ENCODE peak calls at places on chromosomes 13 and 19, in six cellular contexts. A, F, D, B, T and G are unnamed samples.
A peak's percentile ranks its signal among the peaks of the same experiment; 100 is the strongest.

GRCh38 chr13:98880673-98881072 is 97.2 kb downstream of the DOCK9 start:
- DNase-seq in A (no peak), F (no peak), D (no peak), B (no peak), T (no peak), G (no peak)

GRCh38 chr13:46315491-46316075 is 71.5 kb downstream of the RUBCNL start:
- DNase-seq in A (peak; percentile 13), F (no peak), D (no peak), B (no peak), T (no peak), G (no peak)

GRCh38 chr13:44854264-44855060 is 134.8 kb downstream of the NUFIP1 start:
- DNase-seq in A (no peak), F (no peak), D (no peak), B (peak; percentile 75), T (no peak), G (peak; percentile 74)

GRCh38 chr13:86569119-86569518 is 769.9 kb upstream of the SLITRK6 start:
- DNase-seq in A (no peak), F (no peak), D (no peak), B (no peak), T (no peak), G (no peak)

GRCh38 chr13:37443538-37443937 is 155.0 kb downstream of the POSTN start:
- DNase-seq in A (no peak), F (no peak), D (no peak), B (no peak), T (no peak), G (no peak)

GRCh38 chr13:23445794-23446193 is 12.3 kb upstream of the SACS start:
- DNase-seq in A (no peak), F (no peak), D (no peak), B (no peak), T (no peak), G (no peak)

GRCh38 chr13:28659611-28659970 is 661 bp downstream of the POMP start:
- DNase-seq in A (no peak), F (no peak), D (no peak), B (no peak), T (no peak), G (no peak)

GRCh38 chr13:49225358-49226042 is 5.4 kb downstream of the MLNR start:
- DNase-seq in A (no peak), F (no peak), D (no peak), B (no peak), T (no peak), G (no peak)

GRCh38 chr19:49613374-49613773 is 22.4 kb downstream of the PRR12 start:
- DNase-seq in A (no peak), F (no peak), D (peak; percentile 85), B (no peak), T (no peak), G (no peak)

GRCh38 chr13:110015253-110015652 is 228.9 kb upstream of the IRS2 start:
- DNase-seq in A (no peak), F (no peak), D (no peak), B (no peak), T (no peak), G (peak; percentile 82)

GRCh38 chr13:105069106-105069505 is 1466.4 kb downstream of the EFNB2 start:
- DNase-seq in A (no peak), F (no peak), D (no peak), B (no peak), T (no peak), G (no peak)

GRCh38 chr13:49976314-49977258 is 20.3 kb upstream of the TRIM13 start:
- DNase-seq in A (peak; percentile 79), F (no peak), D (peak; percentile 60), B (peak; percentile 69), T (peak; percentile 25), G (peak; percentile 72)

GRCh38 chr13:34310539-34310938 is 492.6 kb downstream of the RFC3 start:
- DNase-seq in A (no peak), F (no peak), D (no peak), B (no peak), T (no peak), G (no peak)

GRCh38 chr19:31268751-31269150 is 80.5 kb downstream of the TSHZ3 start:
- DNase-seq in A (no peak), F (no peak), D (no peak), B (no peak), T (no peak), G (no peak)

GRCh38 chr13:85528578-85529215 is 270.5 kb downstream of the SLITRK6 start:
- DNase-seq in A (no peak), F (no peak), D (no peak), B (no peak), T (no peak), G (no peak)

GRCh38 chr19:33905937-33906577 is 109.4 kb downstream of the KCTD15 start:
- DNase-seq in A (no peak), F (no peak), D (peak; percentile 52), B (peak; percentile 82), T (peak; percentile 74), G (peak; percentile 91)

GRCh38 chr13:39777527-39778061 is 122.1 kb downstream of the COG6 start:
- DNase-seq in A (peak; percentile 68), F (no peak), D (no peak), B (no peak), T (no peak), G (no peak)

GRCh38 chr13:20160346-20161274 is at the start of gene GJA3:
- DNase-seq in A (peak; percentile 63), F (no peak), D (no peak), B (no peak), T (no peak), G (no peak)

GRCh38 chr13:112969692-112970338 is 801 bp downstream of the MCF2L start:
- DNase-seq in A (no peak), F (no peak), D (no peak), B (no peak), T (no peak), G (peak; percentile 20)

GRCh38 chr19:17645339-17645963 is 42.7 kb downstream of the UNC13A start:
- DNase-seq in A (no peak), F (no peak), D (no peak), B (no peak), T (no peak), G (no peak)

GRCh38 chr13:31887311-31887710 is 144.3 kb upstream of the FRY start:
- DNase-seq in A (no peak), F (no peak), D (no peak), B (no peak), T (no peak), G (no peak)

DNA sequence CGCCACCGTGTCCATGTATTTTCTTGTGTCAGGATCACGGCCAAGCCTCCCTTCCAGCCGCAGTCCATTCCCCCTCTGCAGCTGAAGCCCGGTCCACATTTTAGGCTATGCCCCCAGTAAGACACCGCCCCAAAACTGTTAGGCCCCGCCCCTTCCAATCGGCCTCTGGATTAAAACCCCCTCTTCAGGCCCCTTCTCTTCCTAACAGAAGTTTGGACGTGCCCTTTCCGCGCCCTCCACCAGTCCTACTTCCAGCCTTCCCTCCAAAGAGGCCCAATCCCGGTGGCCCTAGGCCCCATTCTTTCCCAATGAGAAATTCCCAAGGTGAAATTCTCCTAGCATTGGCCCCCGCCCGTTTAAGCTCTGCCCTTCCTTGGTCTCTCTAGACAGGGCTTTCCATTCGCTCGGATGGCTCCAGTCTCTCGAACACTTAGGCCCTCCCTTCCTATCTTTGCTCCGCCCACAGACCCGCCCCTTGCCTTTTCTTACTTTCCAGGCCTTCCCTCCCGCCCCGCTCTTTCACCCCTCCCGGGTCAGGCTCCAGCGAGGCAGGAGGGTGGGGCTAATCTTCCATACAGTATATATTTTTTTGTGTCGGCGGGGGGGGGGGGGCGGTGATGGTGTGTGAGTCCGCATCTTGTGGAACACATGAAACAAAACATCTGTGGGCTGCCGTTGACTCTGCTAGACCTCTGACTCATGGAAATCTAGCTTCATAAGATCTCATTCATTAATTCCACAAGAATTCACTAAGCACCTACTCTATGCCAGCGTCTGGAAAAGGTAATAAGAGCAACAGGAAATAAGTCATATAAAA is 13.6 kb downstream of the LTBP4 start:
- DNase-seq in A (peak; percentile 97), F (no peak), D (peak; percentile 83), B (peak; percentile 73), T (peak; percentile 87), G (peak; percentile 51)
- TF ChIP-seq CTCF in A (no peak), F (no peak), D (no peak), B (no peak), T (peak; percentile 30), G (no peak)

GRCh38 chr13:106473174-106473573 is 62.3 kb downstream of the EFNB2 start:
- DNase-seq in A (no peak), F (no peak), D (no peak), B (no peak), T (no peak), G (no peak)
- H3K4me1 ChIP-seq in A (no peaks in the 10 kb centered on the region), F (no peaks in the 10 kb centered on the region), D (peaks cover 2% of the 10 kb centered on the region), B (peaks cover 6% of the 10 kb centered on the region), T (no peaks in the 10 kb centered on the region), G (peaks cover 7% of the 10 kb centered on the region)

GRCh38 chr13:24625870-24626419 is 54.3 kb upstream of the ATP12A start:
- DNase-seq in A (no peak), F (no peak), D (no peak), B (no peak), T (no peak), G (no peak)

GRCh38 chr13:24625324-24625723 is 54.9 kb upstream of the ATP12A start:
- DNase-seq in A (no peak), F (no peak), D (no peak), B (no peak), T (no peak), G (no peak)

GRCh38 chr13:24627864-24628418 is 52.3 kb upstream of the ATP12A start:
- DNase-seq in A (peak; percentile 21), F (no peak), D (no peak), B (no peak), T (no peak), G (no peak)

GRCh38 chr13:24626449-24626848 is 53.8 kb upstream of the ATP12A start:
- DNase-seq in A (no peak), F (no peak), D (no peak), B (no peak), T (no peak), G (no peak)

DNA sequence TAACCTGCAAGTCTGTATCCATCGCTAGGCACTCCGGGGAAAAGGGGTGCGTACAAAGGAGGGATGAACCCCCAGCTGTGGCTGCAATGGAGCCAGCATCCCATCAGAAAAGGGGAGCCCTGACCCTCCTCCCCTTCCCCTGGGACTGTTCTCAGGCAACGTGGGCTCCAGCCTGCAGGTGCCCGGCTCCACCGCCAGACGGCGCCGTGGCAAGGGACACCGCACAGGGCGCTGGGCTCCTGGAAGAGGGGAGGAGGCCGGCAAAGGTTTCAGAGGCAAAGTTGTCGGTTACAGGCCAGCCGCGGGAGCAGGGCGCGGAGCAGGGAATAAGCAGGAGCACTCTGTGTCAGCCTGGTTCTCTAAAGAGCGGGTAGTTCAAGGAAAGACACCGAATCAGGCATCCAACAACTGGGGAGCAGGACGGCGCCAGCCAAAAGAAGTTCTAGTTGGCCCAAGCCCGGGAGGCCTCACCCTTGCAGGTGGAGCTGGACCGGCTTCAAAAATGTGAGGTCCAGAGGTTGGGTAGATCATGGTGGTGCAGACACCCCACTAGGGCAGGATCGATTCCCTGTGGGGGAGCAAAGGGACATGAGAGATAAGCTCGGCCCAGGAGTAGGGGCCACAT is 53.0 kb upstream of the ATP12A start:
- DNase-seq in A (no peak), F (no peak), D (no peak), B (no peak), T (no peak), G (peak; percentile 47)
- TF ChIP-seq CTCF in A (peak; percentile 45), F (no peak), D (peak; percentile 34), B (peak; percentile 47), T (no peak), G (peak; percentile 39)

DNA sequence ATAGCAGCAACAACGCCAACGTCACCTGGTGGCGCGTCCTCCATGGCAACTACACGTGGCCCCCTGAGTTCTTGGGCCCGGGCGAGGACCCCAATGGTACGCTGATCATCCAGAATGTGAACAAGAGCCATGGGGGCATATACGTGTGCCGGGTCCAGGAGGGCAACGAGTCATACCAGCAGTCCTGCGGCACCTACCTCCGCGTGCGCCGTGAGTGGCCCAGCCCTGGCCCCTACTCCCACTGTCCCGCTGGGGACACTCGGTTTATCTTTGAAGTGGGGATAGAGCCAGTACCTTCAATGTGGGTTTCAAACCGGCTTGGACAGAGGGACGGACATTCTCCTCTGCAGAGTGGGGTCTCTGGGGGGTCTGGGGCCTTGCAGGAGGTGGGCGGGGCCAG is 2.0 kb downstream of the CD79A start:
- DNase-seq in A (no peak), F (no peak), D (no peak), B (no peak), T (no peak), G (no peak)
- H3K4me1 ChIP-seq in A (peaks cover 65% of the 10 kb centered on the region), F (no peaks in the 10 kb centered on the region), D (peaks cover 5% of the 10 kb centered on the region), B (peaks cover 29% of the 10 kb centered on the region), T (no peaks in the 10 kb centered on the region), G (no peaks in the 10 kb centered on the region)